ENCODE peak calls at places on chromosomes 11 and 22, in ten cellular contexts. K, U, D, Z, B, P, Q, Y, G and N are unnamed samples.
A peak's percentile ranks its signal among the peaks of the same experiment; 100 is the strongest.

GRCh38 chr11:85406316-85406715 is 220.8 kb downstream of the DLG2 start:
- DNase-seq in Y (no peak), U (no peak), Q (no peak), B (no peak), D (no peak), K (no peak), Z (no peak), P (no peak), G (no peak), N (no peak)

GRCh38 chr11:66189031-66189745 is 79.3 kb upstream of the RAB1B start:
- DNase-seq in P (no peak), G (no peak), K (no peak), B (no peak), Q (no peak), Z (no peak), Y (no peak), U (peak; percentile 24), D (no peak), N (no peak)

GRCh38 chr22:39513791-39514190 is 6.6 kb upstream of the ATF4 start:
- DNase-seq in U (no peak), Z (no peak), B (no peak), D (no peak), Q (no peak), G (no peak), K (no peak), Y (no peak), P (no peak), N (no peak)

GRCh38 chr11:123125169-123125568 is 63.2 kb upstream of the HSPA8 start:
- DNase-seq in B (no peak), K (no peak), G (no peak), U (no peak), Q (no peak), Z (no peak), Y (no peak), P (no peak), D (no peak), N (no peak)

GRCh38 chr11:134468081-134468668 is 56.1 kb upstream of the B3GAT1 start:
- DNase-seq in U (no peak), G (no peak), Q (no peak), B (no peak), K (no peak), P (no peak), Z (no peak), Y (no peak), D (no peak), N (no peak)

GRCh38 chr22:11360632-11361031 is 4167.4 kb upstream of the OR11H1 start:
- DNase-seq in P (no peak), G (no peak), Q (no peak), B (no peak), Y (no peak), Z (no peak), U (no peak), K (no peak), D (no peak), N (no peak)

GRCh38 chr11:32571039-32571438 is 12.6 kb upstream of the EIF3M start:
- DNase-seq in P (no peak), G (no peak), B (no peak), Q (no peak), U (no peak), Z (no peak), D (no peak), Y (no peak), K (no peak), N (no peak)

GRCh38 chr11:131841925-131842635 is 471.7 kb downstream of the NTM start:
- DNase-seq in K (no peak), P (no peak), D (no peak), Z (no peak), Q (no peak), G (no peak), U (no peak), Y (no peak), B (no peak), N (no peak)

GRCh38 chr11:81368192-81368591 is 1365.5 kb downstream of the FAM181B start:
- DNase-seq in Q (no peak), K (no peak), B (no peak), P (no peak), G (no peak), D (no peak), Y (no peak), U (no peak), Z (no peak), N (no peak)

GRCh38 chr11:87173185-87174039 is 135.7 kb downstream of the TMEM135 start:
- DNase-seq in U (peak; percentile 68), D (no peak), B (no peak), Y (no peak), Q (no peak), Z (no peak), G (no peak), P (no peak), K (no peak), N (no peak)

GRCh38 chr11:93000511-93001476 is 31.3 kb downstream of the MTNR1B start:
- DNase-seq in D (no peak), Q (no peak), Z (no peak), Y (no peak), B (no peak), P (peak; percentile 91), G (no peak), K (no peak), U (peak; percentile 87), N (no peak)

GRCh38 chr11:18522388-18522787 is 4.4 kb downstream of the TSG101 start:
- DNase-seq in Y (no peak), P (no peak), Q (peak; percentile 9), D (no peak), G (no peak), U (peak; percentile 46), K (no peak), Z (no peak), B (no peak), N (no peak)

GRCh38 chr11:67416416-67417335 is 1.2 kb downstream of the CARNS1 start:
- DNase-seq in B (no peak), D (peak; percentile 44), U (peak; percentile 78), K (peak; percentile 66), Z (no peak), G (no peak), Y (no peak), Q (no peak), P (no peak), N (peak; percentile 96)

GRCh38 chr11:134047586-134047999 is 21.3 kb upstream of the JAM3 start:
- DNase-seq in Y (no peak), U (no peak), D (no peak), P (no peak), B (no peak), Z (no peak), K (no peak), G (no peak), Q (no peak), N (no peak)

GRCh38 chr22:44541671-44542319 is 43.8 kb upstream of the RTL6 start:
- DNase-seq in K (no peak), U (no peak), G (no peak), D (no peak), P (no peak), Q (no peak), Z (no peak), B (no peak), Y (no peak), N (no peak)

GRCh38 chr22:24164823-24165379 is 16.4 kb upstream of the SUSD2 start:
- DNase-seq in U (no peak), Z (no peak), K (no peak), Q (no peak), G (no peak), D (no peak), P (no peak), Y (no peak), B (no peak), N (no peak)

GRCh38 chr11:74084796-74085541 is 76.1 kb upstream of the UCP3 start:
- DNase-seq in D (no peak), Z (no peak), Y (no peak), G (no peak), P (no peak), Q (no peak), U (no peak), K (no peak), B (no peak), N (no peak)

GRCh38 chr11:131685206-131685605 is 314.8 kb downstream of the NTM start:
- DNase-seq in K (no peak), D (no peak), Z (no peak), P (no peak), B (no peak), G (no peak), Q (no peak), U (no peak), Y (no peak), N (no peak)

GRCh38 chr11:69531071-69531716 is 49.7 kb downstream of the LINC01488 start:
- DNase-seq in K (no peak), D (no peak), Q (no peak), Y (no peak), P (no peak), Z (no peak), G (no peak), B (no peak), U (no peak), N (no peak)

GRCh38 chr22:20304646-20305045 is 15.2 kb downstream of the DGCR6L start:
- DNase-seq in Q (no peak), P (no peak), U (no peak), K (no peak), G (no peak), Y (no peak), B (no peak), D (no peak), Z (no peak), N (no peak)